ENCODE peak calls at places on chromosomes 11 and 22, in six cellular contexts. D, X, B, C, R and U are unnamed samples.

GRCh38 chr11:116466231-116466630 is 306.6 kb downstream of the BUD13 start:
- DNase-seq in D (no peak), X (no peak), B (no peak), C (no peak), R (no peak), U (no peak)

GRCh38 chr11:76283190-76283589 is 76.9 kb upstream of the WNT11 start:
- DNase-seq in D (no peak), X (no peak), B (peak), C (no peak), R (no peak), U (no peak)

GRCh38 chr22:45846952-45847351 is 130.0 kb downstream of the WNT7B start:
- DNase-seq in D (no peak), X (no peak), B (no peak), C (no peak), R (no peak), U (no peak)

GRCh38 chr22:37496651-37497599 is 10.7 kb upstream of the MFNG start:
- DNase-seq in D (no peak), X (no peak), B (peak), C (no peak), R (no peak), U (no peak)

GRCh38 chr22:50577987-50578775 is at the start of gene CPT1B:
- DNase-seq in D (no peak), X (no peak), B (no peak), C (no peak), R (no peak), U (no peak)

GRCh38 chr11:80873309-80873999 is 1432.6 kb upstream of the TENM4 start:
- DNase-seq in D (no peak), X (no peak), B (no peak), C (no peak), R (no peak), U (no peak)

GRCh38 chr11:96306933-96307747 is 35.9 kb downstream of the MAML2 start:
- DNase-seq in D (peak), X (no peak), B (peak), C (no peak), R (no peak), U (no peak)

GRCh38 chr22:48394787-48395620 is 1432.7 kb downstream of the BRD1 start:
- DNase-seq in D (no peak), X (no peak), B (no peak), C (no peak), R (no peak), U (no peak)

GRCh38 chr11:93518081-93518480 is 25.1 kb downstream of the SMCO4 start:
- DNase-seq in D (no peak), X (no peak), B (no peak), C (no peak), R (no peak), U (no peak)

GRCh38 chr22:27578937-27579617 is 222.5 kb downstream of the MN1 start:
- DNase-seq in D (no peak), X (no peak), B (no peak), C (no peak), R (no peak), U (no peak)

GRCh38 chr11:99884750-99885149 is 802.3 kb upstream of the ARHGAP42 start:
- DNase-seq in D (no peak), X (no peak), B (peak), C (no peak), R (no peak), U (no peak)

GRCh38 chr11:65571940-65572339 is 398 bp upstream of the FAM89B start:
- DNase-seq in D (peak), X (no peak), B (peak), C (no peak), R (no peak), U (no peak)

GRCh38 chr11:73866586-73866996 is 10.1 kb downstream of the COA4 start:
- DNase-seq in D (no peak), X (no peak), B (peak), C (no peak), R (no peak), U (no peak)

GRCh38 chr11:9752091-9752490 is 88.2 kb downstream of the SWAP70 start:
- DNase-seq in D (no peak), X (no peak), B (no peak), C (no peak), R (no peak), U (no peak)

GRCh38 chr11:102849319-102849718 is 5.9 kb upstream of the MMP3 start:
- DNase-seq in D (no peak), X (no peak), B (no peak), C (no peak), R (no peak), U (no peak)